ENCODE peak calls at places on chromosomes 11 and 22, in ten cellular contexts. Y is RCC 7860; R is activated CD4-positive, CD25-positive, alpha-beta regulatory T cell treated with anti-CD3 and anti-CD28 coated beads, Interleukin-2, amount 50 U/mL, for 16 hours; U is NCI-H345; I is activated CD8-positive, alpha-beta memory T cell treated with anti-CD3 and anti-CD28 coated beads for 48 hours; P is A549; O is HFF-Myc; E is NCI-H2029; N is endothelial cell; F is GM03348. G is an unnamed sample.

GRCh38 chr11:8338138-8338537 is 74.5 kb upstream of the LMO1 start:
- DNase-seq in Y (peak; percentile 4), R (no peak), U (peak; percentile 21), I (peak; percentile 23), P (peak; percentile 77), O (no peak), E (peak; percentile 11), N (peak; percentile 83), F (peak; percentile 78), G (no peak)

GRCh38 chr11:57094206-57094940 is 87.4 kb upstream of the LRRC55 start:
- DNase-seq in Y (peak; percentile 5), R (no peak), U (no peak), I (no peak), P (no peak), O (no peak), E (no peak), N (no peak), F (peak; percentile 7), G (no peak)

GRCh38 chr11:79236541-79236971 is 204.3 kb downstream of the TENM4 start:
- DNase-seq in Y (no peak), R (no peak), U (no peak), I (no peak), P (no peak), O (peak; percentile 88), E (no peak), N (no peak), F (peak; percentile 84), G (no peak)

GRCh38 chr22:49234459-49234858 is 593.2 kb downstream of the BRD1 start:
- DNase-seq in Y (no peak), R (no peak), U (no peak), I (no peak), P (no peak), O (no peak), E (no peak), N (no peak), F (no peak), G (no peak)

GRCh38 chr22:17707526-17707925 is 66.7 kb downstream of the BID start:
- DNase-seq in Y (no peak), R (no peak), U (no peak), I (no peak), P (no peak), O (no peak), E (no peak), N (no peak), F (no peak), G (no peak)

GRCh38 chr11:130781906-130782305 is 134.4 kb downstream of the SNX19 start:
- DNase-seq in Y (peak; percentile 81), R (no peak), U (no peak), I (no peak), P (peak; percentile 9), O (no peak), E (no peak), N (no peak), F (peak; percentile 46), G (no peak)

GRCh38 chr22:28349114-28349513 is 330.5 kb downstream of the TTC28 start:
- DNase-seq in Y (no peak), R (no peak), U (no peak), I (no peak), P (no peak), O (no peak), E (no peak), N (no peak), F (no peak), G (no peak)

GRCh38 chr11:25899761-25900160 is 432.2 kb upstream of the ANO3 start:
- DNase-seq in Y (no peak), R (no peak), U (no peak), I (no peak), P (no peak), O (no peak), E (no peak), N (no peak), F (no peak), G (no peak)

GRCh38 chr22:34880667-34881066 is 185.3 kb upstream of the ISX start:
- DNase-seq in Y (no peak), R (no peak), U (no peak), I (no peak), P (no peak), O (no peak), E (no peak), N (no peak), F (no peak), G (no peak)

GRCh38 chr11:128155590-128155989 is 431.8 kb downstream of the ETS1 start:
- DNase-seq in Y (no peak), R (no peak), U (no peak), I (no peak), P (no peak), O (no peak), E (no peak), N (no peak), F (no peak), G (no peak)

GRCh38 chr11:115676768-115677167 is 172.6 kb upstream of the CADM1 start:
- DNase-seq in Y (peak; percentile 57), R (no peak), U (no peak), I (no peak), P (no peak), O (peak; percentile 19), E (no peak), N (no peak), F (no peak), G (no peak)

GRCh38 chr11:2302280-2302843 is 549 bp downstream of the TSPAN32 start:
- DNase-seq in Y (no peak), R (no peak), U (no peak), I (peak; percentile 19), P (no peak), O (no peak), E (no peak), N (no peak), F (no peak), G (no peak)

GRCh38 chr11:17612221-17613188 is 65.4 kb downstream of the OTOG start:
- DNase-seq in Y (no peak), R (no peak), U (no peak), I (no peak), P (no peak), O (no peak), E (no peak), N (no peak), F (no peak), G (no peak)

GRCh38 chr22:48931452-48931851 is 896.2 kb downstream of the BRD1 start:
- DNase-seq in Y (no peak), R (no peak), U (no peak), I (no peak), P (no peak), O (no peak), E (no peak), N (no peak), F (no peak), G (no peak)

GRCh38 chr11:109197656-109198055 is 224.3 kb upstream of the C11orf87 start:
- DNase-seq in Y (no peak), R (no peak), U (no peak), I (no peak), P (no peak), O (no peak), E (no peak), N (no peak), F (peak; percentile 25), G (no peak)

GRCh38 chr11:24421766-24422165 is 75.1 kb upstream of the LUZP2 start:
- DNase-seq in Y (no peak), R (no peak), U (no peak), I (no peak), P (no peak), O (no peak), E (no peak), N (no peak), F (no peak), G (no peak)

GRCh38 chr11:12791245-12791644 is 117.0 kb downstream of the TEAD1 start:
- DNase-seq in Y (no peak), R (no peak), U (no peak), I (no peak), P (no peak), O (no peak), E (no peak), N (no peak), F (no peak), G (no peak)

GRCh38 chr22:48481748-48482147 is 1345.9 kb downstream of the BRD1 start:
- DNase-seq in Y (no peak), R (no peak), U (no peak), I (no peak), P (no peak), O (no peak), E (no peak), N (no peak), F (no peak), G (no peak)